ENCODE peak calls at places on chromosomes 4 and X, in seven cellular contexts. One of them, this sample, is unnamed.

GRCh38 chr4:152342293-152342692 is 193.6 kb downstream of the FBXW7 start:
- DNase-seq in fibroblast of gingiva: no peak
- DNase-seq in neural progenitor cell: no peak
- DNase-seq in stimulated activated CD4-positive, alpha-beta T cell treated with anti-CD3 and anti-CD28 coated beads, Interleukin-1b, Interleukin-23, amount 100 ng/mL, for 24 hours: no peak
- DNase-seq in activated CD4-positive, alpha-beta T cell treated with anti-CD3 and anti-CD28 coated beads for 4 hours: no peak
- DNase-seq in NCI-H1417 treated with DMSO at 0.1 percent for 48 hours: no peak
- DNase-seq in omental fat pad: no peak
- DNase-seq in this sample: no peak

GRCh38 chrX:1649623-1650022 is 34.8 kb downstream of the ASMT start:
- DNase-seq in fibroblast of gingiva: no peak
- DNase-seq in neural progenitor cell: peak
- DNase-seq in stimulated activated CD4-positive, alpha-beta T cell treated with anti-CD3 and anti-CD28 coated beads, Interleukin-1b, Interleukin-23, amount 100 ng/mL, for 24 hours: no peak
- DNase-seq in activated CD4-positive, alpha-beta T cell treated with anti-CD3 and anti-CD28 coated beads for 4 hours: no peak
- DNase-seq in NCI-H1417 treated with DMSO at 0.1 percent for 48 hours: no peak
- DNase-seq in omental fat pad: no peak
- DNase-seq in this sample: no peak

GRCh38 chr4:6197433-6198174 is 2.7 kb downstream of the JAKMIP1 start:
- DNase-seq in fibroblast of gingiva: no peak
- DNase-seq in neural progenitor cell: no peak
- DNase-seq in stimulated activated CD4-positive, alpha-beta T cell treated with anti-CD3 and anti-CD28 coated beads, Interleukin-1b, Interleukin-23, amount 100 ng/mL, for 24 hours: no peak
- DNase-seq in activated CD4-positive, alpha-beta T cell treated with anti-CD3 and anti-CD28 coated beads for 4 hours: no peak
- DNase-seq in NCI-H1417 treated with DMSO at 0.1 percent for 48 hours: no peak
- DNase-seq in omental fat pad: no peak
- DNase-seq in this sample: no peak

GRCh38 chr4:18077808-18078207 is 56.3 kb upstream of the LCORL start:
- DNase-seq in fibroblast of gingiva: no peak
- DNase-seq in neural progenitor cell: no peak
- DNase-seq in stimulated activated CD4-positive, alpha-beta T cell treated with anti-CD3 and anti-CD28 coated beads, Interleukin-1b, Interleukin-23, amount 100 ng/mL, for 24 hours: no peak
- DNase-seq in activated CD4-positive, alpha-beta T cell treated with anti-CD3 and anti-CD28 coated beads for 4 hours: no peak
- DNase-seq in NCI-H1417 treated with DMSO at 0.1 percent for 48 hours: no peak
- DNase-seq in omental fat pad: no peak
- DNase-seq in this sample: no peak

GRCh38 chrX:37350034-37350365 is 836 bp downstream of the PRRG1 start:
- DNase-seq in fibroblast of gingiva: peak
- DNase-seq in neural progenitor cell: no peak
- DNase-seq in stimulated activated CD4-positive, alpha-beta T cell treated with anti-CD3 and anti-CD28 coated beads, Interleukin-1b, Interleukin-23, amount 100 ng/mL, for 24 hours: no peak
- DNase-seq in activated CD4-positive, alpha-beta T cell treated with anti-CD3 and anti-CD28 coated beads for 4 hours: no peak
- DNase-seq in NCI-H1417 treated with DMSO at 0.1 percent for 48 hours: no peak
- DNase-seq in omental fat pad: no peak
- DNase-seq in this sample: no peak

GRCh38 chrX:9612146-9612505 is 147.3 kb downstream of the TBL1X start:
- DNase-seq in fibroblast of gingiva: no peak
- DNase-seq in neural progenitor cell: no peak
- DNase-seq in stimulated activated CD4-positive, alpha-beta T cell treated with anti-CD3 and anti-CD28 coated beads, Interleukin-1b, Interleukin-23, amount 100 ng/mL, for 24 hours: no peak
- DNase-seq in activated CD4-positive, alpha-beta T cell treated with anti-CD3 and anti-CD28 coated beads for 4 hours: no peak
- DNase-seq in NCI-H1417 treated with DMSO at 0.1 percent for 48 hours: no peak
- DNase-seq in omental fat pad: no peak
- DNase-seq in this sample: peak

GRCh38 chr4:84697159-84697558 is 114.2 kb downstream of the CDS1 start:
- DNase-seq in fibroblast of gingiva: no peak
- DNase-seq in neural progenitor cell: no peak
- DNase-seq in stimulated activated CD4-positive, alpha-beta T cell treated with anti-CD3 and anti-CD28 coated beads, Interleukin-1b, Interleukin-23, amount 100 ng/mL, for 24 hours: no peak
- DNase-seq in activated CD4-positive, alpha-beta T cell treated with anti-CD3 and anti-CD28 coated beads for 4 hours: no peak
- DNase-seq in NCI-H1417 treated with DMSO at 0.1 percent for 48 hours: no peak
- DNase-seq in omental fat pad: no peak
- DNase-seq in this sample: no peak

GRCh38 chr4:13543091-13543581 is 1.2 kb downstream of the NKX3-2 start:
- DNase-seq in fibroblast of gingiva: no peak
- DNase-seq in neural progenitor cell: no peak
- DNase-seq in stimulated activated CD4-positive, alpha-beta T cell treated with anti-CD3 and anti-CD28 coated beads, Interleukin-1b, Interleukin-23, amount 100 ng/mL, for 24 hours: no peak
- DNase-seq in activated CD4-positive, alpha-beta T cell treated with anti-CD3 and anti-CD28 coated beads for 4 hours: no peak
- DNase-seq in NCI-H1417 treated with DMSO at 0.1 percent for 48 hours: no peak
- DNase-seq in omental fat pad: no peak
- DNase-seq in this sample: no peak

GRCh38 chrX:66638591-66639500 is at the start of gene EDA2R:
- DNase-seq in fibroblast of gingiva: peak
- DNase-seq in neural progenitor cell: peak
- DNase-seq in stimulated activated CD4-positive, alpha-beta T cell treated with anti-CD3 and anti-CD28 coated beads, Interleukin-1b, Interleukin-23, amount 100 ng/mL, for 24 hours: peak
- DNase-seq in activated CD4-positive, alpha-beta T cell treated with anti-CD3 and anti-CD28 coated beads for 4 hours: peak
- DNase-seq in NCI-H1417 treated with DMSO at 0.1 percent for 48 hours: no peak
- DNase-seq in omental fat pad: no peak
- DNase-seq in this sample: no peak

This sample was measured in cerebellum.